ENCODE peak calls at places on chromosomes 16 and 17, in five cellular contexts. One of them, this sample, is unnamed. For H3K9me3, the result is how much of the 10 kb centered on the place peaks cover.

GRCh38 chr16:12672986-12673385 is 130.7 kb downstream of the CPPED1 start:
- DNase-seq in fibroblast of lung: no peak
- DNase-seq in CD4-positive, alpha-beta T cell: no peak
- DNase-seq in adrenal gland: no peak
- DNase-seq in PC-3: no peak
- DNase-seq in this sample: no peak

GRCh38 chr17:16288860-16289571 is 64.3 kb downstream of the CENPV start:
- DNase-seq in fibroblast of lung: no peak
- DNase-seq in CD4-positive, alpha-beta T cell: no peak
- DNase-seq in adrenal gland: no peak
- DNase-seq in PC-3: peak
- DNase-seq in this sample: no peak

GRCh38 chr17:75617675-75618074 is 15.6 kb upstream of the SMIM5 start:
- DNase-seq in fibroblast of lung: no peak
- DNase-seq in CD4-positive, alpha-beta T cell: no peak
- DNase-seq in adrenal gland: no peak
- DNase-seq in PC-3: no peak
- DNase-seq in this sample: no peak

GRCh38 chr17:83055911-83056582 is 23.4 kb upstream of the METRNL start:
- DNase-seq in fibroblast of lung: peak
- DNase-seq in CD4-positive, alpha-beta T cell: no peak
- DNase-seq in adrenal gland: peak
- DNase-seq in PC-3: peak
- DNase-seq in this sample: no peak

GRCh38 chr16:1612320-1613111 is at the start of gene CRAMP1:
- DNase-seq in fibroblast of lung: peak
- DNase-seq in CD4-positive, alpha-beta T cell: no peak
- DNase-seq in adrenal gland: peak
- DNase-seq in PC-3: no peak
- DNase-seq in this sample: peak

GRCh38 chr16:49590166-49590871 is 216.7 kb downstream of the C16orf78 start:
- DNase-seq in fibroblast of lung: no peak
- DNase-seq in CD4-positive, alpha-beta T cell: no peak
- DNase-seq in adrenal gland: no peak
- DNase-seq in PC-3: no peak
- DNase-seq in this sample: no peak

GRCh38 chr16:22625948-22626347 is 115.3 kb downstream of the NPIPB5 start:
- DNase-seq in fibroblast of lung: peak
- DNase-seq in CD4-positive, alpha-beta T cell: no peak
- DNase-seq in adrenal gland: no peak
- DNase-seq in PC-3: peak
- DNase-seq in this sample: no peak

GRCh38 chr16:56401482-56401881 is 23.9 kb downstream of the AMFR start:
- DNase-seq in fibroblast of lung: no peak
- DNase-seq in CD4-positive, alpha-beta T cell: no peak
- DNase-seq in adrenal gland: no peak
- DNase-seq in PC-3: peak
- DNase-seq in this sample: no peak

GRCh38 chr16:75550211-75550662 is 5.8 kb downstream of the TMEM231 start:
- DNase-seq in fibroblast of lung: peak
- DNase-seq in CD4-positive, alpha-beta T cell: no peak
- DNase-seq in adrenal gland: peak
- DNase-seq in PC-3: peak
- DNase-seq in this sample: no peak

GRCh38 chr17:39231587-39232551 is 6.1 kb upstream of the STAC2 start:
- DNase-seq in fibroblast of lung: no peak
- DNase-seq in CD4-positive, alpha-beta T cell: peak
- DNase-seq in adrenal gland: peak
- DNase-seq in PC-3: peak
- DNase-seq in this sample: peak

GRCh38 chr17:12256380-12256995 is 235.8 kb downstream of the MAP2K4 start:
- DNase-seq in fibroblast of lung: peak
- DNase-seq in CD4-positive, alpha-beta T cell: no peak
- DNase-seq in adrenal gland: peak
- DNase-seq in PC-3: peak
- DNase-seq in this sample: no peak

GRCh38 chr17:45149669-45150603 is 1.7 kb downstream of the HEXIM1 start:
- DNase-seq in fibroblast of lung: peak
- DNase-seq in CD4-positive, alpha-beta T cell: peak
- DNase-seq in adrenal gland: peak
- DNase-seq in PC-3: peak
- DNase-seq in this sample: no peak

GRCh38 chr17:15744885-15745284 is 12.8 kb downstream of the TBC1D26 start:
- DNase-seq in fibroblast of lung: peak
- DNase-seq in CD4-positive, alpha-beta T cell: no peak
- DNase-seq in adrenal gland: no peak
- DNase-seq in PC-3: no peak
- DNase-seq in this sample: no peak

GRCh38 chr17:37787055-37787720 is 42.3 kb upstream of the HNF1B start:
- DNase-seq in fibroblast of lung: peak
- DNase-seq in CD4-positive, alpha-beta T cell: no peak
- DNase-seq in adrenal gland: peak
- DNase-seq in PC-3: no peak
- DNase-seq in this sample: no peak

GRCh38 chr17:2084766-2085647 is 30.1 kb downstream of the HIC1 start:
- DNase-seq in fibroblast of lung: peak
- DNase-seq in CD4-positive, alpha-beta T cell: no peak
- DNase-seq in adrenal gland: peak
- DNase-seq in PC-3: peak
- DNase-seq in this sample: no peak

GRCh38 chr16:29836623-29837022 is 16.4 kb downstream of the MVP start:
- DNase-seq in fibroblast of lung: no peak
- DNase-seq in CD4-positive, alpha-beta T cell: no peak
- DNase-seq in adrenal gland: no peak
- DNase-seq in PC-3: no peak
- DNase-seq in this sample: no peak

GRCh38 chr17:4607773-4608187 is 23.5 kb downstream of the SMTNL2 start:
- DNase-seq in fibroblast of lung: peak
- DNase-seq in CD4-positive, alpha-beta T cell: no peak
- DNase-seq in adrenal gland: peak
- DNase-seq in PC-3: no peak
- DNase-seq in this sample: no peak

GRCh38 chr16:896261-897199 is 74.3 kb downstream of the LMF1 start:
- DNase-seq in fibroblast of lung: no peak
- DNase-seq in CD4-positive, alpha-beta T cell: no peak
- DNase-seq in adrenal gland: no peak
- DNase-seq in PC-3: no peak
- DNase-seq in this sample: no peak

GRCh38 chr17:60959696-60960095 is 282.0 kb downstream of the BCAS3 start:
- DNase-seq in fibroblast of lung: no peak
- DNase-seq in CD4-positive, alpha-beta T cell: no peak
- DNase-seq in adrenal gland: no peak
- DNase-seq in PC-3: no peak
- DNase-seq in this sample: no peak

GRCh38 chr16:87322360-87322759 is 5.2 kb upstream of the C16orf95 start:
- DNase-seq in fibroblast of lung: no peak
- DNase-seq in CD4-positive, alpha-beta T cell: no peak
- DNase-seq in adrenal gland: no peak
- DNase-seq in PC-3: no peak
- DNase-seq in this sample: no peak

GRCh38 chr16:1012135-1012534 is 30.6 kb downstream of the SOX8 start:
- DNase-seq in fibroblast of lung: no peak
- DNase-seq in CD4-positive, alpha-beta T cell: no peak
- DNase-seq in adrenal gland: no peak
- DNase-seq in PC-3: no peak
- DNase-seq in this sample: no peak

GRCh38 chr17:43767713-43768059 is 9.1 kb upstream of the SOST start:
- DNase-seq in fibroblast of lung: no peak
- DNase-seq in CD4-positive, alpha-beta T cell: no peak
- DNase-seq in adrenal gland: no peak
- DNase-seq in PC-3: no peak
- DNase-seq in this sample: no peak

GRCh38 chr16:88527937-88528743 is 42.1 kb upstream of the ZC3H18 start:
- DNase-seq in fibroblast of lung: no peak
- DNase-seq in CD4-positive, alpha-beta T cell: no peak
- DNase-seq in adrenal gland: no peak
- DNase-seq in PC-3: no peak
- DNase-seq in this sample: no peak

GRCh38 chr17:5045496-5045895 is 10.3 kb upstream of the SLC52A1 start:
- DNase-seq in fibroblast of lung: no peak
- DNase-seq in CD4-positive, alpha-beta T cell: no peak
- DNase-seq in adrenal gland: no peak
- DNase-seq in PC-3: no peak
- DNase-seq in this sample: no peak

GRCh38 chr16:88069397-88070168 is 118.3 kb downstream of the BANP start:
- DNase-seq in fibroblast of lung: no peak
- DNase-seq in CD4-positive, alpha-beta T cell: no peak
- DNase-seq in adrenal gland: no peak
- DNase-seq in PC-3: no peak
- DNase-seq in this sample: no peak

GRCh38 chr16:65044861-65045260 is 77.0 kb downstream of the CDH11 start:
- DNase-seq in fibroblast of lung: peak
- DNase-seq in CD4-positive, alpha-beta T cell: no peak
- DNase-seq in adrenal gland: no peak
- DNase-seq in PC-3: no peak
- DNase-seq in this sample: no peak

GRCh38 chr16:56262148-56262878 is 71.0 kb downstream of the GNAO1 start:
- DNase-seq in fibroblast of lung: no peak
- DNase-seq in CD4-positive, alpha-beta T cell: peak
- DNase-seq in adrenal gland: no peak
- DNase-seq in PC-3: peak
- DNase-seq in this sample: peak

GRCh38 chr17:27083408-27084185 is 210.3 kb upstream of the WSB1 start:
- DNase-seq in fibroblast of lung: no peak
- DNase-seq in CD4-positive, alpha-beta T cell: no peak
- DNase-seq in adrenal gland: no peak
- DNase-seq in PC-3: no peak
- DNase-seq in this sample: no peak
- H3K9me3 ChIP-seq in fibroblast of lung: under half
- H3K9me3 ChIP-seq in CD4-positive, alpha-beta T cell: under half
- H3K9me3 ChIP-seq in adrenal gland: under half
- H3K9me3 ChIP-seq in PC-3: under half
- H3K9me3 ChIP-seq in this sample: under half

GRCh38 chr17:21302711-21303425 is 18.4 kb downstream of the MAP2K3 start:
- DNase-seq in fibroblast of lung: no peak
- DNase-seq in CD4-positive, alpha-beta T cell: no peak
- DNase-seq in adrenal gland: no peak
- DNase-seq in PC-3: no peak
- DNase-seq in this sample: no peak
- H3K9me3 ChIP-seq in fibroblast of lung: under half
- H3K9me3 ChIP-seq in CD4-positive, alpha-beta T cell: under half
- H3K9me3 ChIP-seq in adrenal gland: under half
- H3K9me3 ChIP-seq in PC-3: under half
- H3K9me3 ChIP-seq in this sample: under half

GRCh38 chr16:3383045-3383448 is 17.8 kb downstream of the ZSCAN32 start:
- DNase-seq in fibroblast of lung: no peak
- DNase-seq in CD4-positive, alpha-beta T cell: no peak
- DNase-seq in adrenal gland: no peak
- DNase-seq in PC-3: no peak
- DNase-seq in this sample: no peak
- H3K9me3 ChIP-seq in fibroblast of lung: under half
- H3K9me3 ChIP-seq in CD4-positive, alpha-beta T cell: half or more
- H3K9me3 ChIP-seq in adrenal gland: half or more
- H3K9me3 ChIP-seq in PC-3: under half
- H3K9me3 ChIP-seq in this sample: half or more

GRCh38 chr17:63286254-63286653 is 159.9 kb downstream of the CYB561 start:
- DNase-seq in fibroblast of lung: no peak
- DNase-seq in CD4-positive, alpha-beta T cell: no peak
- DNase-seq in adrenal gland: no peak
- DNase-seq in PC-3: no peak
- DNase-seq in this sample: no peak
- H3K9me3 ChIP-seq in fibroblast of lung: under half
- H3K9me3 ChIP-seq in CD4-positive, alpha-beta T cell: under half
- H3K9me3 ChIP-seq in adrenal gland: under half
- H3K9me3 ChIP-seq in PC-3: under half
- H3K9me3 ChIP-seq in this sample: under half

DNA sequence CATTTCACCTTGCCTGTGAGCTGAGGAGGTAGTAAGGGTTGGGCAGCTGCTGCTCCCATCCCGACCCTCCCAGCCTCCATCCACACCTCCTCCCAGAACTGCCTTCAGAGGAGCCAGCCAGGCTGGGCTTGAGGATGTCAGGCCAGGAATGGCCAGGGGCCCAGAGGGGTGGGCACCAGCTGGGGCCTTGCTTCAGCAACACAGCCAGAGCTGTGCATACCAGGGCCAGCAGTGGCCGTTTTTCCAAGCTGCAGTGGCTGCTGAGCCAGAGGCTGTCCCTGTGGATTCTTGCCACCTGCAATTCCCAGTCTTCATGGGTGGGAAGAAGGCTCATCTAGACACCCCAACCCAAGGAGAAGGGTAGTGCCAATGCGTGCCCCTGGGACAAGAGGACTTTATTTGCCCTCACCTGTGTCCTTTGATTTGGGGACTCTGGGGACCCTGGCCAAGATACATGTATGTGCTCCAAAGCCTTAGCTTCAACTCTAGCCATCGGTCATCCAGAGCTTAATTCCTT is 153.4 kb upstream of the SDK2 start:
- DNase-seq in fibroblast of lung: no peak
- DNase-seq in CD4-positive, alpha-beta T cell: no peak
- DNase-seq in adrenal gland: no peak
- DNase-seq in PC-3: no peak
- DNase-seq in this sample: no peak
- H3K9me3 ChIP-seq in fibroblast of lung: under half
- H3K9me3 ChIP-seq in CD4-positive, alpha-beta T cell: under half
- H3K9me3 ChIP-seq in adrenal gland: under half
- H3K9me3 ChIP-seq in PC-3: under half
- H3K9me3 ChIP-seq in this sample: under half

DNA sequence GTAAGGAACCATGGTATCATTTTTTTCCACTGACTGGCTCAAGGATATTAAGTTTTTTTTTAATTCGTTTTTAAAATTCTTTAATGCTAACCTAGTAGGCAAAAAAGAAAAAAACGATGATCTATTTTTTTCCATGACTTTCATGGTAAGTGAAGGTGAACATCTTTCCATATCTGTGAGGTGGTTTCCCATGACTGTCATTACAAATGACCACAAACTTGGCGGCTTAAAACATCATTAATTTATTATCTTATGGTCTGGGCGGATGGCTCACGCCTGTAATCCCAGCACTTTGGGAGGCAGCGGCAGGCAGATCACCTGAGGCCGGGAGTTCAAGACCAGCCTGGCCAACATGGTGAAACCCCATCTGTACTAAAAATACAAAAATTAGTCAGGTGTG is 10.5 kb downstream of the AHSP start:
- DNase-seq in fibroblast of lung: no peak
- DNase-seq in CD4-positive, alpha-beta T cell: no peak
- DNase-seq in adrenal gland: no peak
- DNase-seq in PC-3: no peak
- DNase-seq in this sample: no peak
- H3K9me3 ChIP-seq in fibroblast of lung: under half
- H3K9me3 ChIP-seq in CD4-positive, alpha-beta T cell: under half
- H3K9me3 ChIP-seq in adrenal gland: under half
- H3K9me3 ChIP-seq in PC-3: under half
- H3K9me3 ChIP-seq in this sample: under half

GRCh38 chr16:31819948-31820347 is 53.7 kb upstream of the ZNF267 start:
- DNase-seq in fibroblast of lung: no peak
- DNase-seq in CD4-positive, alpha-beta T cell: no peak
- DNase-seq in adrenal gland: no peak
- DNase-seq in PC-3: no peak
- DNase-seq in this sample: no peak

DNA sequence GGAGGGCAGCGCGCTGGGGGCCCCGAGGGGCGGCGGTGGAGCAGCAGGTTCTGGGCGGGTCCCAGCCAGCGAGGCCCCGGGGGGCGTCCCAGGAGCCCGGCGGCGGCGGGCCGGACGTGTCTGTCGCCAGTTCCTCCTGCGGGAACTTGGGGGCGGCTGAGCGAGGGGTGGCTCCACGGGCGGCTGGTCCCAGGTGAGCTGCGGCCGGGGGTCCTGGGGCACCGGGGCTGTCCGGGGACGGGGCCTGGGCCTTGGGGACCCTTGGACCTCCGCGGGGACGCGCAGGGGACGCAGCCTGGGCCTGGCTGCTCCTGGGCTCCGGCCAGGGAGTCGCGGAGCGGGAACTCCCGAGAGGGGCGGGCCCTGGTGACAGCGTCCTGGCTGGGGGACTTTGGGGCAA is 54.2 kb upstream of the ZNF267 start:
- DNase-seq in fibroblast of lung: no peak
- DNase-seq in CD4-positive, alpha-beta T cell: no peak
- DNase-seq in adrenal gland: no peak
- DNase-seq in PC-3: no peak
- DNase-seq in this sample: no peak
- H3K9me3 ChIP-seq in fibroblast of lung: under half
- H3K9me3 ChIP-seq in CD4-positive, alpha-beta T cell: under half
- H3K9me3 ChIP-seq in adrenal gland: under half
- H3K9me3 ChIP-seq in PC-3: under half
- H3K9me3 ChIP-seq in this sample: under half